ENCODE peak calls at places on chromosomes 16 and 17, in four cellular contexts. W is kidney, H is PC-3, Q is fibroblast of lung. G is an unnamed sample.

GRCh38 chr16:1300664-1301476 is 8.6 kb upstream of the UBE2I start:
- DNase-seq in H (peak; percentile 61), Q (peak; percentile 18), W (peak; percentile 89), G (peak; percentile 74)

GRCh38 chr17:7782237-7782636 is 51.8 kb upstream of the KDM6B start:
- DNase-seq in H (peak; percentile 43), Q (peak; percentile 73), W (no peak), G (peak; percentile 44)

GRCh38 chr17:48995871-48996695 is 1.1 kb upstream of the IGF2BP1 start:
- DNase-seq in H (no peak), Q (no peak), W (no peak), G (peak; percentile 56)

GRCh38 chr16:55035037-55035436 is 104.4 kb downstream of the IRX5 start:
- DNase-seq in W (no peak), H (peak; percentile 3), Q (no peak), G (peak; percentile 18)

GRCh38 chr17:7792611-7793010 is 41.4 kb upstream of the KDM6B start:
- DNase-seq in H (no peak), W (no peak), Q (no peak), G (no peak)

GRCh38 chr16:50300942-50301625 is 34.7 kb downstream of the ADCY7 start:
- DNase-seq in Q (peak; percentile 69), H (no peak), W (peak; percentile 68), G (no peak)

GRCh38 chr17:15744885-15745284 is 12.8 kb downstream of the TBC1D26 start:
- DNase-seq in W (no peak), H (no peak), Q (no peak), G (no peak)

GRCh38 chr16:87713469-87714229 is 52.1 kb downstream of the KLHDC4 start:
- DNase-seq in H (no peak), Q (no peak), W (no peak), G (no peak)

GRCh38 chr17:82392209-82392920 is 20.8 kb downstream of the UTS2R start:
- DNase-seq in Q (no peak), H (no peak), W (peak; percentile 59), G (no peak)

GRCh38 chr17:62617894-62618472 is 9.5 kb upstream of the MRC2 start:
- DNase-seq in W (no peak), Q (peak; percentile 67), H (no peak), G (peak; percentile 60)
- H3K9ac ChIP-seq in W (no peak overlapping the region), Q (no peak overlapping the region), H (no peak overlapping the region), G (no peak overlapping the region)

DNA sequence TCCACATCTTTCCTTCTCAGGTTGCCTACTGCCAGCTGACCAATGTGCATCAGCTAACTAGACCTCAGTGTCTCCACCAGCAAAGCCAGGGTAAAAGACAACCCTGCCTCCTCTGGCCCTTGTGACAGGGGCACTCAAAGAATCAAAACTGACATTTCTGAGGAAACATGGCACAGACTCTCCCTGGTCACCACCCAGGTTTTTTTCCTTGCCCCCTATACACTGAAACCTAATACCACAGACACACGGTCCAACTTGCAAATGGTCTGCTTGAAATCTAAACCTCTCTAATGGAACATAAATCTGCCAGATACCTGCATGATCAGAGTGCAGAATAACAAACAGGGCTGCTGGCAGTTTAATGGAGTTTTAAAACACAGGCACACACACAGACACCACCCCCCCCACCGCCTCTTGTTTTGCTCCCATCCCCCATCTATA is 19.5 kb upstream of the CORO6 start:
- DNase-seq in H (no peak), W (no peak), Q (no peak), G (no peak)
- H3K9ac ChIP-seq in H (no peak overlapping the region), W (no peak overlapping the region), Q (no peak overlapping the region), G (peak overlapping the region; percentile 51)

DNA sequence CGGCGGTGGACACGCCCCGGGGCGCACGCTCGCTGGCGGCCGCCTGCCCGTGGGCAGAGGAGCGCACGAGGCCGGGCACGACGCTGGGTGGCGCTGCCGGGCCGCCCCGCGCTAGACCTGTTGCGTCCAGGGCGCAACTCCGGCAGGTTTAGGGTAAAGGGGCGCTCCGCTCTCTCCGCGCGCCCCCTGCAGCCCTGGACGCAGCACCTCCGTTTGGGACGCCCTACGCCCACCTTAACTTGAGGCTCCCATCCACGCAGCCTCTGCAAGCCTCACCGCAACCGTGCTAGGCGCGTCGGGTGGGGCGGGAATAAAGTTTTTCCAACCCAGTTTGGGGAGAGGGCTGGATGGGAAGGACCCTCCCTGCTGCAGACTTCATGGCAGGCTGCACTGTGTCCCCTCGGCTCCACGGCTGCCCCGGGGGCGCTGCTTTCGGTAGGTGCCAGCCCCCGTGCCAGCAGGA is 299 bp upstream of the SYT17 start:
- DNase-seq in H (peak; percentile 79), W (peak; percentile 85), Q (peak; percentile 72), G (peak; percentile 80)
- H3K9ac ChIP-seq in H (peak overlapping the region; percentile 17), W (no peak overlapping the region), Q (no peak overlapping the region), G (no peak overlapping the region)

GRCh38 chr16:20192801-20193200 is 119.1 kb upstream of the GPR139 start:
- DNase-seq in W (no peak), Q (no peak), H (no peak), G (no peak)
- H3K9ac ChIP-seq in W (no peak overlapping the region), Q (no peak overlapping the region), H (no peak overlapping the region), G (no peak overlapping the region)

DNA sequence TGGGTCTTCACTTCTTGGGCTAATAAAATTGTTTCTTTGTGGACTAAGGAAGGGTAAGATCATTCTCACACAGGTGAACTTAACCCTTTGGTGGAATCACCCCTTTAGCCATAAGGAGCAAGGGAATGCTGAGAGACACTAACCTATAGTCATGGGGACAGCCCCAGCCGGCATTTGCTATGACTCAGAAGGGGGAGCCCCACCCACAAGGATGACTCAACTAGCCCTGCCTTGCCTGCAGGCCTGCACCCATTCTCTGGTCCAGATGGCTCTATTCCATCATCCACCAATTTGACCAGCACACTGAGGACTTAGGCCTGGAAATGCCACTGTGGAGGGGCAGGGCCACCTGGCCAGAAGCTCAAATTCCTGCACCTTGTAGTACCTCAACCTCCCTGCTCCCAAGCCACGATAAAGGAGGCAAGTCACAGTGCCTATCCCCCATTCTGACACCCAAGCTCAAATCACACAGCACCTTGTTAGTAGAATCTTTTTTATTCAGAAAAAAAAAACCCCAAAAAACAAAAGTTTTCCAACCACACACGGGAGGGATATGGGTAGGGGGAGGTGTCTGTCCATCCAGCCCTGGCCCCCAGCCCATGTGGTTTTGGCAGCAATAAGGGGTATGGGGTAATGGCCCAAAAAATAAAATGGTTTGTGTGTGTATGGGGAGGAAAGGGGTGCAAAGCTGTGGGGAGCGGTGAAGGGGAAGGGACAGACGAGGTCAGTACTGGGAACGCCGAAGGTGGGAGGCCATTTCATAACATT is 3.0 kb downstream of the PFN1 start:
- DNase-seq in Q (peak; percentile 91), W (peak; percentile 87), H (peak; percentile 93), G (peak; percentile 92)
- H3K9ac ChIP-seq in Q (no peak overlapping the region), W (no peak overlapping the region), H (peak overlapping the region; percentile 36), G (peak overlapping the region; percentile 100)

DNA sequence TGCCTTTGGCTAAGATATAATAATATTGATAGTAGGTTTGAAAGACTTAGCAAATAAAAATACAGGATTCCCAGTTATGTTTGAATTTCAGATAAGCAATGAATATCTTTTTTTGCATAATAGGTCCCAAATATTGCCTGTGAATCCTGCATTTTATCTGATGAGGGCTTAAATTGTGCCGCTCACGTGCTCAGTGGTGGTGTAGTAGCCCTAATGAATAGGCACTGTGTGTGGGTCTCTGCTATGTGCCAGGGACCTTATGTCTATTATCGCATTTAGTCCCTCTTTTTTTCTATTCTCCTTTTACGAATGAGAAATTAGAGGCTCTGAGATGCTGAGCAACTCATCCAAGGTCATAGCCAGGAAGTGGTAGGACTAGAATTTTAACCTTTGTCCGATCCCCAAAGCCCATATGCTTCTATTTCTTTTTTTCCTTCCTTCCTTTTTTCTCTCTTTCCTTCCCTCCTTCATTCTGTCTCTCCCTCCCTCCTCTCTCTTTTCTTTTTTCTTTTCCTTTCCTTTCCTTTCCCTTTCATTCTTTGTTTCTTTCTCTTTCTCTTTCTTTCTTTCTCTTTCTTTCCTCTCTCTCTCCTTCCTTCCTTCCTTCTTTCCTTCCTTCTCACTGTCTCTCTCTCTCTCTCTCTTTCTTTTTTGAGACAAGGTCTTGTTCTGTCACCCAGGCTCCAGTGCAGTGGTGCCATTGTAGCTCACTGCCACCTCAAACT is 47.2 kb downstream of the RGS9 start:
- DNase-seq in W (no peak), Q (no peak), H (no peak), G (no peak)
- H3K9ac ChIP-seq in W (no peak overlapping the region), Q (no peak overlapping the region), H (no peak overlapping the region), G (no peak overlapping the region)

G was measured in adipocyte.